ENCODE peak calls at places on chromosomes 2 and 18, in seven cellular contexts. H is IMR-90, I is RCC 7860, F is T-helper 2 cell, V is activated T-helper 1 cell treated with Interleukin-2 at 50 U/mL for 16 hours, K is HTR-8/SVneo, U is SHP77. Y is an unnamed sample.

GRCh38 chr2:39164089-39164488 is 43.2 kb upstream of the SOS1 start:
- DNase-seq in K (no peak), F (no peak), U (no peak), I (no peak), H (no peak), V (no peak), Y (no peak)

GRCh38 chr18:44682181-44682870 is 1.6 kb downstream of the SETBP1 start:
- DNase-seq in H (no peak), V (no peak), F (no peak), K (no peak), I (no peak), U (no peak), Y (peak; percentile 54)

GRCh38 chr2:128404709-128405466 is 86.2 kb upstream of the HS6ST1 start:
- DNase-seq in H (no peak), F (no peak), V (no peak), K (no peak), I (no peak), U (no peak), Y (no peak)

GRCh38 chr2:108330971-108331370 is 42.3 kb downstream of the SULT1C2 start:
- DNase-seq in I (no peak), F (no peak), K (no peak), U (no peak), V (no peak), H (no peak), Y (no peak)

GRCh38 chr2:241087420-241088268 is 14.4 kb downstream of the MTERF4 start:
- DNase-seq in I (no peak), U (no peak), H (no peak), V (no peak), F (no peak), K (no peak), Y (no peak)

GRCh38 chr2:237455764-237456163 is 31.3 kb upstream of the MLPH start:
- DNase-seq in F (no peak), I (no peak), U (no peak), K (no peak), H (no peak), V (no peak), Y (no peak)

GRCh38 chr2:201116115-201116958 is at the start of gene CFLAR:
- DNase-seq in U (peak; percentile 69), K (peak; percentile 60), I (peak; percentile 61), F (peak; percentile 71), H (peak; percentile 75), V (peak; percentile 77), Y (peak; percentile 78)

GRCh38 chr2:65800998-65801397 is 368.6 kb upstream of the SPRED2 start:
- DNase-seq in U (no peak), I (no peak), F (no peak), V (no peak), K (no peak), H (peak; percentile 23), Y (no peak)

GRCh38 chr2:205650450-205650849 is 31.9 kb upstream of the NRP2 start:
- DNase-seq in K (no peak), I (peak; percentile 29), V (no peak), H (peak; percentile 61), U (no peak), F (no peak), Y (no peak)

GRCh38 chr2:238114851-238115660 is 14.9 kb downstream of the ESPNL start:
- DNase-seq in K (no peak), U (no peak), I (no peak), H (no peak), V (no peak), F (no peak), Y (no peak)

GRCh38 chr2:46943881-46944798 is 28.5 kb upstream of the MCFD2 start:
- DNase-seq in V (peak; percentile 29), F (peak; percentile 51), U (no peak), I (no peak), H (no peak), K (no peak), Y (no peak)

GRCh38 chr2:33606622-33607021 is 7.5 kb upstream of the FAM98A start:
- DNase-seq in F (no peak), H (no peak), I (no peak), K (no peak), V (no peak), U (no peak), Y (no peak)